ENCODE peak calls at places on chromosomes 5 and 9, in five cellular contexts. O is uterus; Y is neural progenitor cell; L is naive thymus-derived CD4-positive, alpha-beta T cell; V is lower lobe of right lung. F is an unnamed sample. For H3K4me1 and H3K9me3, the result is how much of the 10 kb centered on the place peaks cover.

GRCh38 chr9:117411547-117411946 is 3.3 kb downstream of the ASTN2 start:
- DNase-seq in L (no peak), O (no peak), V (no peak), Y (peak), F (no peak)

GRCh38 chr5:1292846-1293415 is 1.9 kb downstream of the TERT start:
- DNase-seq in L (no peak), Y (no peak), V (no peak), O (no peak), F (no peak)

GRCh38 chr5:78508231-78508765 is 140.3 kb downstream of the LHFPL2 start:
- DNase-seq in V (no peak), O (no peak), Y (no peak), L (no peak), F (no peak)

GRCh38 chr5:127229185-127229889 is 61.3 kb upstream of the MEGF10 start:
- DNase-seq in V (peak), Y (peak), O (peak), L (peak), F (peak)

GRCh38 chr5:148998174-148998797 is 64.6 kb downstream of the SH3TC2 start:
- DNase-seq in Y (peak), L (peak), V (no peak), O (no peak), F (no peak)

GRCh38 chr9:98657897-98658296 is 50.8 kb downstream of the GABBR2 start:
- DNase-seq in O (no peak), Y (no peak), V (no peak), L (no peak), F (no peak)

GRCh38 chr5:161376034-161376433 is 170.5 kb downstream of the GABRB2 start:
- DNase-seq in L (no peak), V (no peak), O (no peak), Y (no peak), F (no peak)

GRCh38 chr9:112009656-112010055 is 113.0 kb downstream of the UGCG start:
- DNase-seq in L (no peak), V (no peak), Y (no peak), O (no peak), F (no peak)

GRCh38 chr9:123343428-123344272 is 12.3 kb upstream of the CRB2 start:
- DNase-seq in Y (no peak), V (no peak), O (no peak), L (no peak), F (peak)

GRCh38 chr5:125950012-125950411 is 473.2 kb upstream of the GRAMD2B start:
- DNase-seq in O (no peak), V (no peak), Y (no peak), L (no peak), F (no peak)

GRCh38 chr9:131020862-131021261 is 11.9 kb downstream of the LAMC3 start:
- DNase-seq in Y (no peak), O (no peak), L (no peak), V (no peak), F (no peak)

GRCh38 chr5:72041643-72042042 is 65.6 kb upstream of the MAP1B start:
- DNase-seq in L (no peak), O (no peak), V (no peak), Y (no peak), F (no peak)

GRCh38 chr5:125263346-125263745 is 516.9 kb upstream of the ZNF608 start:
- DNase-seq in V (no peak), O (no peak), Y (no peak), L (no peak), F (no peak)

DNA sequence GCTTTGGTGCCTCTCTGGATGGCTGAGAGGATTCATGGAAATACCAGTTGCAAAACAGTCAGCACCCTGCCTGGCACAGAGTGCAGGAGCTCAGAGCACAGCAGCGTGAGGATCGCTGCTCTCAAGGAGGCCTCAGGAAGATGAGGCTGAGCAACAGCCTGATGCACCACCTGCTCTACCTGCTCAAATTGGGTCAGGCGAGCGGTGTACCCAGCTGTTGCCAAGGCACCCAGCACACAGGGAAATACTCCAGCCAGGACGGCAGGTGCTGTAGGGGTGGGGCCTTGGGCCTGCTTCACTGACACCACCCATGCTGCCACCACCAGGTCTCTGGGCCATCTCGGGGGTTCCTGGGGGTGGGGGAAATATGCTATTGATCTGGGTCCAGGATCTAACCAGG is 4.3 kb downstream of the EEIG1 start:
- DNase-seq in Y (no peak), L (peak), V (peak), O (no peak), F (peak)
- H3K4me1 ChIP-seq in Y (half or more), L (half or more), V (half or more), O (under half), F (under half)

DNA sequence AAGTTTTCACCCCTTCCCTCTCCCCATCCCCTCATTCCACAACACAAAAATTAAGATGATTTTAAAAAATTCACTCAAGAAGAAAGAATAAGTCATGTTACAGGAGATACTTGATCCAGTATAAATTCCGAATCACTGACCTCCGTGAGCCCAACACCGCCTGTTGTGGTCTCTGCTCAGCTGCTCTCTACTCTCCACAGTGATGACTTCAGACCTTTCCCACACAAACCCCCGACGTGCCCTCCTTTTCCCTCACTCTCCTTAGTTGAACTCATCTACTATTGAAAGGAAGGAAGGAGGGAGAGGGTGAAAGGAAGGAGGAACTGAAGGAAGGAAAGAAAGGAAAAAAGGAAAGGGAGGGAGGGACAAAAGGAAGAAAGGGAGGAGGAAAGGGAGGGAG is 55.1 kb downstream of the ZNF354C start:
- DNase-seq in O (no peak), V (peak), Y (no peak), L (no peak), F (no peak)
- H3K9me3 ChIP-seq in O (under half), V (under half), Y (under half), L (under half), F (under half)

GRCh38 chr5:150065346-150065745 is 21.0 kb downstream of the CSF1R start:
- DNase-seq in L (no peak), O (no peak), Y (no peak), V (no peak), F (no peak)
- H3K4me1 ChIP-seq in L (under half), O (under half), Y (under half), V (under half), F (under half)

GRCh38 chr5:174571662-174572397 is 152.6 kb upstream of the MSX2 start:
- DNase-seq in L (no peak), O (peak), Y (peak), V (no peak), F (no peak)

GRCh38 chr5:174567506-174568141 is 156.8 kb upstream of the MSX2 start:
- DNase-seq in L (no peak), O (no peak), V (no peak), Y (no peak), F (no peak)

GRCh38 chr5:174573210-174574014 is 151.0 kb upstream of the MSX2 start:
- DNase-seq in Y (peak), L (no peak), O (no peak), V (no peak), F (no peak)

GRCh38 chr5:174572591-174572990 is 151.8 kb upstream of the MSX2 start:
- DNase-seq in V (no peak), L (no peak), Y (no peak), O (no peak), F (no peak)

DNA sequence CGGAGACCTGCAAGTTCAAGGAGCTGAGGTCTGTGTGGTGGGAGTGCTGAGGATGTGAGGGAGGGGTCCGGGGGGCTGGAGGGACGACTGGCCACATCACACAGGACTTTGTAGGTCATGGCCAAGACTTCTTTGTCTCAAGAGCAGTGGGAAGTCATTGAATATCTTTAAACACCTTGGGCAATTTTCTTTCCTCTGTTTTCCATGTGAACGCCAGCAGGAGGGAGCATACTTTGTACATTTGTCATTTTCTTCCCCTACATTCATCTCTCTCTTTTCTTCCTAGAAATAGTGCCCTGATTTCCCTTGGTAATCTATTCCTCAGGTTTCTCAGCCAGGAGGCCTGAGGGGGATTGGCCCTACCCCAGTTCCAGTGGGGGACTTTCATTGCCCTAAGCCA is 153.7 kb upstream of the MSX2 start:
- DNase-seq in O (no peak), Y (no peak), V (no peak), L (no peak), F (no peak)
- H3K9me3 ChIP-seq in O (under half), Y (under half), V (under half), L (under half), F (under half)

DNA sequence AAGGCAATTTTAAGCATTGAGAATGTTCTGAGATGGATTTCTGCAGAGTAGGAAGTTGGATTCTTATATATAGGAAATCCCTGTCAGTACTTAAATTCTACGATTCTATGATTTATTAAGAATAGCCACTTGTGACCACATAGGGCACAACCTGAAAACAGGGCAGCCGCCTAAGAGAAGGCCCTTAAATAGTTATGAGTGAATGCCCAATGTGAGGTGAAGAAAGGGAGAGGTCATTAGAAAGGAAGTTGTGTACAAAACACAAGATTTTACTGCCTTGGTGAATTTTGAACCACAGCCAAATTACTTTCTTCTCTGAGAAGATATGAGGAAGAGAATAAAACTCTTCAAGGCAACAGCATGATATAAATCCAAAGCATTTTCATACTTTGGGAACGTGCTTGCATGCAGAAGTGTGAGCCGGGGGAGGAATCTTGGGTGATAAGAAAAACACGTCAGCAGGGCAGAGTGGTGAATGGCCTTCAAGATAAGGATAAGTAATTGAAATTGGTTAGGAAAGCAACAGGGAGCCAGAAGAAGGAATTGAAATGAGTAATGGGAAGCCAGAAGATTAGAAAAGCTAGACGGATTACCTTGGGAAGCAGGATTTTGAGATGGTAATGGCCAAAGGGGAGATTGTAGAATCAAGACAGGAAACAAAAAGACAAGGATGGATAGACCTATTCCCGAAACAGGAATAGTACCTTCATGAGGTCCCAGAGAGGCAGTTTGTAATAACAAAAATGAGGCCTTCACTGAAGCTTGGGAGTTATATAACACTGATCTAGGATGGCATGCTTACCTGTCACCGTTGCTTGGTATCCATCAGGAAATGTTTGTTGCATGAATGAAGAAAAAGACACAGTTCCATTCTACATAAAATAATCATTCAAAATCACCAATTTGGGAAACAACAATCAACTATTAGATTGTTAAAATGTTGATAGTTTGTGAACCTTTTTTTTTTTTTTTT is 244.3 kb downstream of the PDE4D start:
- DNase-seq in Y (no peak), L (no peak), O (no peak), V (no peak), F (no peak)
- H3K4me1 ChIP-seq in Y (under half), L (under half), O (under half), V (under half), F (under half)